ENCODE peak calls at places on chromosome 5, in seven cellular contexts. H, D, R, J, B, A and X are unnamed samples.

GRCh38 chr5:116539222-116539621 is 35.4 kb downstream of the SEMA6A start:
- DNase-seq in H (no peak), D (no peak), R (no peak), J (no peak), B (no peak), A (no peak), X (no peak)

GRCh38 chr5:1553642-1554409 is 30.1 kb upstream of the LPCAT1 start:
- DNase-seq in H (no peak), D (no peak), R (no peak), J (peak; percentile 5), B (no peak), A (no peak), X (peak; percentile 1)

GRCh38 chr5:93886917-93887361 is 145.5 kb upstream of the POU5F2 start:
- DNase-seq in H (no peak), D (no peak), R (peak; percentile 15), J (no peak), B (no peak), A (no peak), X (no peak)

GRCh38 chr5:140345919-140346347 is 470 bp downstream of the HBEGF start:
- DNase-seq in H (peak; percentile 71), D (peak; percentile 80), R (peak; percentile 80), J (peak; percentile 74), B (peak; percentile 51), A (peak; percentile 52), X (peak; percentile 52)

GRCh38 chr5:143061161-143061945 is 291.2 kb downstream of the ARHGAP26 start:
- DNase-seq in H (no peak), D (no peak), R (no peak), J (no peak), B (no peak), A (no peak), X (peak; percentile 48)

GRCh38 chr5:1722877-1723276 is 76.8 kb downstream of the MRPL36 start:
- DNase-seq in H (no peak), D (no peak), R (no peak), J (no peak), B (no peak), A (no peak), X (peak; percentile 1)

GRCh38 chr5:120457839-120458507 is 6.1 kb upstream of the PRR16 start:
- DNase-seq in H (peak; percentile 94), D (peak; percentile 80), R (peak; percentile 92), J (peak; percentile 81), B (peak; percentile 63), A (peak; percentile 34), X (peak; percentile 62)

GRCh38 chr5:27523629-27524028 is 485.2 kb upstream of the CDH9 start:
- DNase-seq in H (no peak), D (no peak), R (no peak), J (no peak), B (no peak), A (no peak), X (no peak)

GRCh38 chr5:66442951-66443445 is 153.2 kb upstream of the MAST4 start:
- DNase-seq in H (no peak), D (no peak), R (peak; percentile 86), J (no peak), B (no peak), A (peak; percentile 82), X (no peak)

GRCh38 chr5:138651767-138652117 is 76.5 kb upstream of the HSPA9 start:
- DNase-seq in H (no peak), D (no peak), R (no peak), J (no peak), B (no peak), A (no peak), X (no peak)

GRCh38 chr5:16896767-16897166 is 39.3 kb downstream of the MYO10 start:
- DNase-seq in H (no peak), D (no peak), R (no peak), J (no peak), B (no peak), A (no peak), X (no peak)

GRCh38 chr5:147403659-147404640 is 105.9 kb downstream of the DPYSL3 start:
- DNase-seq in H (peak; percentile 16), D (peak; percentile 81), R (peak; percentile 79), J (peak; percentile 52), B (peak; percentile 63), A (peak; percentile 70), X (peak; percentile 6)

GRCh38 chr5:111585291-111585690 is 73.0 kb upstream of the STARD4 start:
- DNase-seq in H (no peak), D (no peak), R (no peak), J (no peak), B (no peak), A (no peak), X (no peak)

GRCh38 chr5:135033026-135033861 is 784 bp downstream of the PITX1 start:
- DNase-seq in H (peak; percentile 19), D (no peak), R (peak; percentile 35), J (no peak), B (peak; percentile 62), A (no peak), X (peak; percentile 32)

DNA sequence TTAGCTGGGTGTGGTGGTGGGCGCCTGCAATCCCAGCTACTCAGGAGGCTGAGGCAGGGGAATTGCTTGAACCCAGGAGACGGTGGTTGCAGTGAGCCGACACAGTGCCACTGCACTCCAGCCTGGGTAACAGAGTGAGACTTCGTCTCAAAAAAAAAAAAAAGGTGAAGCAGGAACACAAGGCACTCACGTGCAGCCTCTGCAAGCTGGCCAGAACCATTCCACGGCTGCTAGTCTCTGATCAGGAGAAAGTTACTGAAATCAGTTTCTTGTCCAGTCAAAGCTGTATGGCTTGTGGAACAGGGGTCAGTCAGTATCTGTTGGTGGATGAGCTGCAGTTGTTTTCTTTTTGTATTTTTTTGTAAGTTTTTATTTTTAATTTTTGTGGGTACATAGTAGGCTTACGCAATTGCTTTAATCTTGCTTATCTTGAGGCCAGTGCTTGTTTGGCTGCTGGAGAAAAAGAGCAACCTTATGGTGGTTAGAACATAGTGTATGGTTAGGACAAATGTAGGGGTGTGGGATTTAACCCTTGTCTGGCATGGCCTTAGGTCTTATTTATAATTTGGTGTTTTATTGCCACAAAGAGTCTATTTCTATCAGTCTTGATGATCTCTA is 32.8 kb upstream of the GTF2H2C start:
- DNase-seq in H (peak; percentile 54), D (no peak), R (no peak), J (no peak), B (no peak), A (no peak), X (no peak)
- H3K27ac ChIP-seq in H (peak overlapping the region; percentile 11), D (no peak overlapping the region), R (no peak overlapping the region), J (no peak overlapping the region), B (no peak overlapping the region), A (no peak overlapping the region), X (no peak overlapping the region)

GRCh38 chr5:178330791-178331404 is 98.3 kb upstream of the PHYKPL start:
- DNase-seq in H (no peak), D (no peak), R (peak; percentile 41), J (no peak), B (no peak), A (no peak), X (peak; percentile 11)

GRCh38 chr5:178329331-178329730 is 96.7 kb upstream of the PHYKPL start:
- DNase-seq in H (no peak), D (no peak), R (no peak), J (no peak), B (no peak), A (no peak), X (no peak)

GRCh38 chr5:178333821-178334481 is 101.3 kb upstream of the PHYKPL start:
- DNase-seq in H (no peak), D (peak; percentile 13), R (no peak), J (no peak), B (no peak), A (no peak), X (no peak)

GRCh38 chr5:178332096-178332780 is 99.6 kb upstream of the PHYKPL start:
- DNase-seq in H (no peak), D (no peak), R (no peak), J (no peak), B (no peak), A (no peak), X (peak; percentile 53)

GRCh38 chr5:178331491-178331981 is 98.9 kb upstream of the PHYKPL start:
- DNase-seq in H (peak; percentile 70), D (no peak), R (peak; percentile 68), J (peak; percentile 71), B (no peak), A (no peak), X (peak; percentile 86)
- H3K9me3 ChIP-seq in H (no peaks in the 10 kb centered on the region), D (no peaks in the 10 kb centered on the region), R (no peaks in the 10 kb centered on the region), J (no peaks in the 10 kb centered on the region), B (no peaks in the 10 kb centered on the region), A (no peaks in the 10 kb centered on the region), X (no peaks in the 10 kb centered on the region)

GRCh38 chr5:149445739-149446369 is 66.8 kb upstream of the IL17B start:
- DNase-seq in H (no peak), D (no peak), R (no peak), J (no peak), B (peak; percentile 86), A (peak; percentile 63), X (no peak)
- TF ChIP-seq POLR2A in H (no peak), D (no peak), R (peak; percentile 11), J (no peak), B (no peak), A (no peak), X (no peak)

GRCh38 chr5:86880344-86880743 is 262.6 kb downstream of the COX7C start:
- DNase-seq in H (no peak), D (no peak), R (no peak), J (no peak), B (no peak), A (no peak), X (no peak)
- H3K27ac ChIP-seq in H (no peak overlapping the region), D (no peak overlapping the region), R (no peak overlapping the region), J (no peak overlapping the region), B (no peak overlapping the region), A (no peak overlapping the region), X (no peak overlapping the region)

DNA sequence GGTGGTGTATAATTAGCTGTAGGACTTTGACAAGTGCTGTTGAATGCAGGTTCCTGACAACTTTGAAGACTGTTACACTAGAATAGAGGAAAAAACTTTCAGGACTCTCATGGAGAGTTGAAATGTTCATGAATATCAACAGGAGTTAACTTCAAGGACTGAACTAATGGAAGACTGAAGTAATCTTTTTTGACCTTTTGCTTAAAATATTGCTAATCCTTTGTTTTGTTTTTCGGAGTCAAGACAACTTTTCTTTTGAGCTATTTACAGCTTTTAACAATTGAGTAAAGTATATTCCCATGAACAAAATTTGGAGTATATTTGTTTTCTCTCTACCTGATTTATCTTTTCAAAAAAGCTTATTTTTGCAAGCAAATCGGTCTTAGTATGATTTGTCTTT is 34.1 kb upstream of the MTMR12 start:
- DNase-seq in H (no peak), D (no peak), R (no peak), J (no peak), B (no peak), A (no peak), X (no peak)
- H3K9me3 ChIP-seq in H (no peaks in the 10 kb centered on the region), D (no peaks in the 10 kb centered on the region), R (no peaks in the 10 kb centered on the region), J (no peaks in the 10 kb centered on the region), B (peaks cover 3% of the 10 kb centered on the region), A (no peaks in the 10 kb centered on the region), X (no peaks in the 10 kb centered on the region)

GRCh38 chr5:36150676-36151433 is 832 bp downstream of the LMBRD2 start:
- DNase-seq in H (peak; percentile 41), D (no peak), R (peak; percentile 58), J (peak; percentile 45), B (peak; percentile 63), A (no peak), X (no peak)
- TF ChIP-seq POLR2A in H (no peak), D (no peak), R (peak; percentile 36), J (no peak), B (no peak), A (no peak), X (no peak)

GRCh38 chr5:154181156-154181555 is 9.4 kb upstream of the GALNT10 start:
- DNase-seq in H (no peak), D (no peak), R (no peak), J (no peak), B (no peak), A (no peak), X (no peak)
- H3K27ac ChIP-seq in H (no peak overlapping the region), D (no peak overlapping the region), R (no peak overlapping the region), J (no peak overlapping the region), B (no peak overlapping the region), A (no peak overlapping the region), X (no peak overlapping the region)